ENCODE peak calls at places on chromosomes 6 and 20, in four cellular contexts. H is neural progenitor cell, Q is GM12878, S is GM23248. V is an unnamed sample.

GRCh38 chr6:122621638-122622037 is 11.4 kb downstream of the PKIB start:
- DNase-seq in S (no peak), H (no peak), Q (no peak), V (no peak)

GRCh38 chr20:57395111-57395959 is 4.1 kb downstream of the RBM38 start:
- DNase-seq in S (peak), Q (no peak), H (peak), V (peak)

GRCh38 chr6:155201461-155202226 is 62.2 kb upstream of the CLDN20 start:
- DNase-seq in S (peak), H (no peak), Q (no peak), V (no peak)

GRCh38 chr6:62746161-62746560 is 460.1 kb upstream of the KHDRBS2 start:
- DNase-seq in H (no peak), S (no peak), Q (no peak), V (no peak)

GRCh38 chr6:46490425-46491200 is 636 bp downstream of the RCAN2 start:
- DNase-seq in S (peak), H (peak), Q (no peak), V (no peak)

GRCh38 chr20:58595167-58595566 is 55.9 kb upstream of the STX16 start:
- DNase-seq in S (no peak), H (no peak), Q (no peak), V (no peak)

GRCh38 chr6:73363537-73363875 is 1.0 kb downstream of the KHDC3L start:
- DNase-seq in S (no peak), H (no peak), Q (no peak), V (no peak)

GRCh38 chr6:150751296-150751695 is 114.2 kb upstream of the MTHFD1L start:
- DNase-seq in H (no peak), Q (no peak), S (peak), V (no peak)

GRCh38 chr20:4369798-4370124 is 351.9 kb upstream of the PRND start:
- DNase-seq in Q (peak), S (no peak), H (no peak), V (no peak)
- H3K9ac ChIP-seq in Q (no peak), S (no peak), H (no peak), V (no peak)

GRCh38 chr20:32052792-32053362 is 835 bp downstream of the HCK start:
- DNase-seq in H (peak), Q (no peak), S (no peak), V (no peak)
- H3K27ac ChIP-seq in H (no peak), Q (peak), S (no peak), V (no peak)

GRCh38 chr6:26045046-26045938 is 41.9 kb upstream of the HFE start:
- DNase-seq in H (no peak), S (peak), Q (peak), V (peak)

GRCh38 chr6:26043389-26044139 is 43.7 kb upstream of the HFE start:
- DNase-seq in S (peak), Q (peak), H (no peak), V (peak)

GRCh38 chr6:26048590-26048989 is 38.6 kb upstream of the HFE start:
- DNase-seq in Q (no peak), H (no peak), S (no peak), V (no peak)

GRCh38 chr6:26044140-26045045 is 42.8 kb upstream of the HFE start:
- DNase-seq in Q (no peak), H (no peak), S (peak), V (peak)

GRCh38 chr6:26045939-26046368 is 41.3 kb upstream of the HFE start:
- DNase-seq in S (no peak), Q (no peak), H (no peak), V (peak)
- H3K9ac ChIP-seq in S (peak), Q (peak), H (no peak), V (peak)

DNA sequence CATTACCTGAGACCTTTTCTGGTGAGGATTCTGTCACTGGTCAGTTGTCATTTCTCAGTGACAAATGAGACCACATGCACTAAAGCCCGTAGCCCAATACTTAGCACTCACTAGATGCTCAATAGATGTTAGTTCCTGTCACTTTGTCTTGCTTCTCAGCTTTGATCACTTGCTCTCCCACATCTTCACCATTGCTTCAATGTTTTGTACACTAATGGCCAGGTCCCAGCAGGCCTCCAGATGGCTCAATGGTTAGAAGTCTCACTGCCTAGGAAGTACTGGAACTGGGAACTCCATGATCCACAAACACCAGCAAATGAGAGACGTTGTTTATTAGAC is 502.8 kb upstream of the JARID2 start:
- DNase-seq in H (no peak), S (no peak), Q (no peak), V (no peak)
- H3K27ac ChIP-seq in H (no peak), S (peak), Q (peak), V (no peak)

GRCh38 chr6:108608453-108609275 is 47.9 kb downstream of the FOXO3 start:
- DNase-seq in S (no peak), H (peak), Q (no peak), V (peak)
- H3K9ac ChIP-seq in S (peak), H (no peak), Q (no peak), V (peak)

DNA sequence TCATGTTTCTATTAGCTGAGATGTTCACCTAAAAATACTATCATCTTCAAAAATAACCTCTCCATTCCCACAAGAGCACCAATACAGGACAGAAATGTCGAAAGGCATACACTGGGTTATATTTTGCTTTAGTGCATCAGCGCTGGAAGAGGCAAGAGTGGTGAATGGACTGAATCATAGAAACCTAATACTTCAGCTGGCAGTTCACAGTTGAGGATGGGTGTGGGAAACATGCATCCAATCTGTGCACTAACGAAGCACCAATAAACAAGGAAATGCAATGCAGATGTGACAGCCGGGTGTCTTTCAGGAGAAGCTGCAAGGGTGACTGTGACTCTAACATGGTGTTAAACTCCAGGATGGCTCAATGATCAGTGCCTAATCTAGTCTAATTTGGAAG is 365.8 kb downstream of the ESR1 start:
- DNase-seq in H (no peak), S (peak), Q (no peak), V (no peak)
- H3K27ac ChIP-seq in H (no peak), S (no peak), Q (no peak), V (no peak)

GRCh38 chr6:129684323-129684884 is 25.6 kb downstream of the ARHGAP18 start:
- DNase-seq in S (no peak), H (no peak), Q (no peak), V (no peak)

GRCh38 chr6:129686941-129687627 is 22.9 kb downstream of the ARHGAP18 start:
- DNase-seq in Q (peak), H (no peak), S (peak), V (peak)

GRCh38 chr6:129683606-129684322 is 26.2 kb downstream of the ARHGAP18 start:
- DNase-seq in S (peak), Q (peak), H (no peak), V (peak)

GRCh38 chr6:129684903-129685639 is 24.9 kb downstream of the ARHGAP18 start:
- DNase-seq in H (no peak), S (no peak), Q (no peak), V (no peak)

DNA sequence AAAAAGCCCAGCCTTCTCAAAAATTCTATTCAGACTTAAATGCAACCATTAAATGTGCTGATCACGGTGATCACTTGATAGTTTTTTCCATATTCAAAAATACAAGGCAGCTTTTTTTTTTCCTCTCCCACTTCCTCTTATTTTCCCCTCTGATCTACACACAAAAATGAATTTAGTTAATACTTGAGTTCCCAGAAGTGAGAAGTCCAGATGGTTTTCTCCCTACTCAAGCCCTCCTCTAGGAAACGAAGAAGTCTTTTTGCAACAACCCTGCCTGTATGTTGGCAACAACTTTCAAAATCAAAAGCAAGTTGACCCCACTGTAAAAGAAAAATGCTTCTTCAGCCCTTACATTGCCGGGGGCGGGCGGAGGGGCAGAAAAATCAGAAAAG is 24.3 kb downstream of the ARHGAP18 start:
- DNase-seq in Q (no peak), H (no peak), S (no peak), V (no peak)
- H3K9ac ChIP-seq in Q (no peak), H (no peak), S (no peak), V (peak)

GRCh38 chr20:16553684-16554083 is 19.6 kb downstream of the KIF16B start:
- DNase-seq in Q (no peak), S (no peak), H (no peak), V (no peak)
- H3K27ac ChIP-seq in Q (no peak), S (no peak), H (no peak), V (no peak)

V was measured in MM.1S.